ENCODE peak calls at places on chromosome 12, in nine cellular contexts. M, O, V, Y, W, Q, R, T and C are unnamed samples.

GRCh38 chr12:23359975-23360638 is 589.4 kb downstream of the SOX5 start:
- DNase-seq in Q (no peak), M (no peak), T (no peak), R (no peak), W (no peak), V (no peak), O (no peak), Y (no peak), C (no peak)

GRCh38 chr12:127143020-127143419 is 1124.0 kb upstream of the TMEM132C start:
- DNase-seq in V (no peak), T (no peak), W (no peak), O (no peak), M (no peak), R (no peak), Y (no peak), Q (no peak), C (no peak)

GRCh38 chr12:62817556-62818271 is 117.2 kb downstream of the PPM1H start:
- DNase-seq in Q (no peak), R (no peak), T (no peak), M (no peak), Y (no peak), O (peak; percentile 39), W (peak; percentile 38), V (no peak), C (no peak)

GRCh38 chr12:27879708-27880107 is 92.8 kb downstream of the PTHLH start:
- DNase-seq in T (no peak), Y (no peak), O (no peak), W (no peak), Q (no peak), R (no peak), M (no peak), V (no peak), C (no peak)

GRCh38 chr12:25730489-25731349 is 177.6 kb upstream of the LMNTD1 start:
- DNase-seq in Y (no peak), W (no peak), V (no peak), O (peak; percentile 14), T (no peak), Q (no peak), M (no peak), R (peak; percentile 14), C (no peak)

GRCh38 chr12:104602426-104602825 is 145.7 kb downstream of the CHST11 start:
- DNase-seq in T (no peak), M (no peak), Q (no peak), W (no peak), V (no peak), O (no peak), Y (no peak), R (no peak), C (no peak)

GRCh38 chr12:113747048-113747447 is 219.1 kb downstream of the RBM19 start:
- DNase-seq in Q (no peak), O (no peak), R (peak; percentile 58), T (no peak), W (peak; percentile 30), V (no peak), Y (no peak), M (no peak), C (no peak)

GRCh38 chr12:19277707-19278106 is 148.2 kb downstream of the PLEKHA5 start:
- DNase-seq in T (no peak), M (no peak), W (no peak), R (peak; percentile 29), Q (no peak), V (no peak), O (no peak), Y (no peak), C (no peak)

GRCh38 chr12:58034311-58034710 is 92.9 kb downstream of the ATP23 start:
- DNase-seq in T (no peak), M (no peak), W (no peak), O (no peak), R (no peak), Y (no peak), V (no peak), Q (no peak), C (no peak)

GRCh38 chr12:13534242-13534641 is 337.7 kb downstream of the EMP1 start:
- DNase-seq in M (no peak), V (no peak), T (no peak), R (no peak), Q (no peak), W (no peak), Y (no peak), O (no peak), C (no peak)

GRCh38 chr12:116528067-116528466 is 31.1 kb upstream of the MAP1LC3B2 start:
- DNase-seq in Y (no peak), M (peak; percentile 82), V (peak; percentile 93), T (no peak), Q (peak; percentile 77), O (peak; percentile 94), R (no peak), W (no peak), C (no peak)

GRCh38 chr12:90958995-90959394 is 4.0 kb upstream of the CCER1 start:
- DNase-seq in O (no peak), V (peak; percentile 13), W (no peak), Q (no peak), M (no peak), Y (no peak), R (no peak), T (no peak), C (no peak)

GRCh38 chr12:45130881-45131281 is 80.0 kb upstream of the DBX2 start:
- DNase-seq in V (peak; percentile 54), O (peak; percentile 49), M (peak; percentile 56), R (peak; percentile 77), Y (no peak), W (peak; percentile 64), T (peak; percentile 67), Q (peak; percentile 51), C (peak; percentile 5)

GRCh38 chr12:52506858-52507715 is 13.1 kb downstream of the KRT5 start:
- DNase-seq in R (peak; percentile 75), T (peak; percentile 27), Q (no peak), O (peak; percentile 66), M (no peak), Y (no peak), W (peak; percentile 43), V (peak; percentile 46), C (no peak)

GRCh38 chr12:2737656-2738241 is 57.0 kb upstream of the FKBP4 start:
- DNase-seq in Q (no peak), R (no peak), M (no peak), Y (no peak), O (no peak), T (no peak), V (no peak), W (no peak), C (no peak)

GRCh38 chr12:1591543-1591942 is 2.8 kb downstream of the FBXL14 start:
- DNase-seq in M (no peak), V (no peak), O (no peak), W (no peak), R (no peak), Y (no peak), Q (no peak), T (no peak), C (no peak)

GRCh38 chr12:132489078-132489601 is 811 bp upstream of the FBRSL1 start:
- DNase-seq in Y (no peak), T (peak; percentile 44), V (no peak), R (no peak), M (no peak), Q (no peak), W (no peak), O (no peak), C (peak; percentile 53)

GRCh38 chr12:104971276-104971675 is 13.2 kb upstream of the SLC41A2 start:
- DNase-seq in O (no peak), R (no peak), V (peak; percentile 3), W (no peak), T (no peak), Q (no peak), Y (no peak), M (no peak), C (no peak)

GRCh38 chr12:122886851-122887816 is 8.8 kb downstream of the VPS37B start:
- DNase-seq in T (peak; percentile 84), O (peak; percentile 83), W (no peak), V (peak; percentile 43), Q (peak; percentile 97), Y (no peak), M (no peak), R (no peak), C (peak; percentile 76)

GRCh38 chr12:95733156-95733825 is 57.3 kb downstream of the NTN4 start:
- DNase-seq in T (no peak), O (peak; percentile 92), Y (no peak), R (no peak), M (peak; percentile 32), Q (peak; percentile 5), W (peak; percentile 33), V (peak; percentile 73), C (no peak)

GRCh38 chr12:80087486-80088213 is 11.7 kb upstream of the OTOGL start:
- DNase-seq in W (no peak), Q (no peak), O (no peak), R (no peak), T (peak; percentile 16), V (no peak), Y (no peak), M (no peak), C (no peak)

GRCh38 chr12:75666126-75666979 is 154.9 kb upstream of the KRR1 start:
- DNase-seq in M (no peak), V (peak; percentile 47), R (peak; percentile 16), O (no peak), Q (no peak), Y (no peak), T (no peak), W (no peak), C (no peak)